ENCODE peak calls at places on chromosomes 16 and 17, in seven cellular contexts. One of them, this sample, is unnamed.

GRCh38 chr17:62797959-62798358 is 10.2 kb downstream of the MARCHF10 start:
- DNase-seq in mesenchymal stem cell: peak; percentile 39
- DNase-seq in IMR-90: peak; percentile 47
- DNase-seq in neuronal stem cell: no peak
- DNase-seq in mesendoderm: no peak
- DNase-seq in H1: no peak
- DNase-seq in trophoblast cell: no peak
- DNase-seq in this sample: no peak

GRCh38 chr16:17768257-17768656 is 297.5 kb upstream of the XYLT1 start:
- DNase-seq in mesendoderm: peak; percentile 67
- DNase-seq in trophoblast cell: peak; percentile 38
- DNase-seq in IMR-90: peak; percentile 62
- DNase-seq in mesenchymal stem cell: no peak
- DNase-seq in neuronal stem cell: no peak
- DNase-seq in H1: no peak
- DNase-seq in this sample: no peak

GRCh38 chr17:62059394-62059793 is 5.7 kb downstream of the MED13 start:
- DNase-seq in mesenchymal stem cell: no peak
- DNase-seq in neuronal stem cell: no peak
- DNase-seq in trophoblast cell: no peak
- DNase-seq in mesendoderm: no peak
- DNase-seq in IMR-90: no peak
- DNase-seq in H1: no peak
- DNase-seq in this sample: no peak

GRCh38 chr17:6702567-6703215 is 10.5 kb downstream of the SLC13A5 start:
- DNase-seq in mesendoderm: no peak
- DNase-seq in H1: no peak
- DNase-seq in mesenchymal stem cell: no peak
- DNase-seq in neuronal stem cell: no peak
- DNase-seq in IMR-90: no peak
- DNase-seq in trophoblast cell: no peak
- DNase-seq in this sample: no peak

GRCh38 chr16:30060354-30061194 is 5.0 kb upstream of the ALDOA start:
- DNase-seq in H1: no peak
- DNase-seq in mesenchymal stem cell: peak; percentile 52
- DNase-seq in mesendoderm: no peak
- DNase-seq in IMR-90: no peak
- DNase-seq in neuronal stem cell: no peak
- DNase-seq in trophoblast cell: peak; percentile 71
- DNase-seq in this sample: no peak

GRCh38 chr17:78535285-78536197 is 41.7 kb downstream of the DNAH17 start:
- DNase-seq in neuronal stem cell: no peak
- DNase-seq in H1: no peak
- DNase-seq in mesendoderm: no peak
- DNase-seq in IMR-90: no peak
- DNase-seq in trophoblast cell: no peak
- DNase-seq in mesenchymal stem cell: no peak
- DNase-seq in this sample: no peak

GRCh38 chr17:1179635-1180433 is at the start of gene ABR:
- DNase-seq in mesendoderm: no peak
- DNase-seq in neuronal stem cell: peak; percentile 67
- DNase-seq in mesenchymal stem cell: peak; percentile 46
- DNase-seq in trophoblast cell: no peak
- DNase-seq in H1: no peak
- DNase-seq in IMR-90: peak; percentile 26
- DNase-seq in this sample: peak; percentile 77

GRCh38 chr17:56292628-56293027 is 139.4 kb downstream of the ANKFN1 start:
- DNase-seq in trophoblast cell: no peak
- DNase-seq in neuronal stem cell: no peak
- DNase-seq in mesendoderm: no peak
- DNase-seq in mesenchymal stem cell: no peak
- DNase-seq in H1: no peak
- DNase-seq in IMR-90: no peak
- DNase-seq in this sample: no peak

GRCh38 chr16:88482630-88483391 is 29.7 kb downstream of the ZFPM1 start:
- DNase-seq in mesenchymal stem cell: no peak
- DNase-seq in neuronal stem cell: peak; percentile 17
- DNase-seq in IMR-90: no peak
- DNase-seq in trophoblast cell: no peak
- DNase-seq in mesendoderm: no peak
- DNase-seq in H1: no peak
- DNase-seq in this sample: no peak

GRCh38 chr17:75727391-75727790 is 6.1 kb downstream of the ITGB4 start:
- DNase-seq in mesenchymal stem cell: no peak
- DNase-seq in neuronal stem cell: no peak
- DNase-seq in IMR-90: no peak
- DNase-seq in mesendoderm: no peak
- DNase-seq in H1: no peak
- DNase-seq in trophoblast cell: no peak
- DNase-seq in this sample: no peak

GRCh38 chr17:78497115-78497540 is 80.1 kb downstream of the DNAH17 start:
- DNase-seq in mesenchymal stem cell: peak; percentile 80
- DNase-seq in H1: peak; percentile 57
- DNase-seq in trophoblast cell: peak; percentile 70
- DNase-seq in IMR-90: peak; percentile 72
- DNase-seq in mesendoderm: peak; percentile 85
- DNase-seq in neuronal stem cell: peak; percentile 61
- DNase-seq in this sample: peak; percentile 92

GRCh38 chr17:28996554-28997096 is 9.2 kb downstream of the SEZ6 start:
- DNase-seq in neuronal stem cell: no peak
- DNase-seq in trophoblast cell: no peak
- DNase-seq in H1: no peak
- DNase-seq in mesenchymal stem cell: no peak
- DNase-seq in mesendoderm: no peak
- DNase-seq in IMR-90: no peak
- DNase-seq in this sample: no peak

GRCh38 chr17:74358696-74359095 is 3.0 kb downstream of the BTBD17 start:
- DNase-seq in trophoblast cell: no peak
- DNase-seq in H1: no peak
- DNase-seq in mesendoderm: peak; percentile 45
- DNase-seq in mesenchymal stem cell: no peak
- DNase-seq in neuronal stem cell: no peak
- DNase-seq in IMR-90: no peak
- DNase-seq in this sample: no peak

GRCh38 chr17:28547623-28548416 is 4.6 kb downstream of the UNC119 start:
- DNase-seq in mesendoderm: peak; percentile 84
- DNase-seq in H1: peak; percentile 53
- DNase-seq in mesenchymal stem cell: peak; percentile 62
- DNase-seq in IMR-90: peak; percentile 50
- DNase-seq in trophoblast cell: peak; percentile 32
- DNase-seq in neuronal stem cell: peak; percentile 65
- DNase-seq in this sample: peak; percentile 93

GRCh38 chr16:74463888-74464287 is 42.6 kb upstream of the CLEC18B start:
- DNase-seq in trophoblast cell: peak; percentile 53
- DNase-seq in mesendoderm: no peak
- DNase-seq in IMR-90: no peak
- DNase-seq in neuronal stem cell: no peak
- DNase-seq in H1: no peak
- DNase-seq in mesenchymal stem cell: no peak
- DNase-seq in this sample: no peak

GRCh38 chr17:79721993-79722671 is 8.6 kb upstream of the ENPP7 start:
- DNase-seq in mesendoderm: peak; percentile 65
- DNase-seq in mesenchymal stem cell: no peak
- DNase-seq in IMR-90: no peak
- DNase-seq in neuronal stem cell: no peak
- DNase-seq in H1: no peak
- DNase-seq in trophoblast cell: no peak
- DNase-seq in this sample: peak; percentile 71

GRCh38 chr16:72927199-72928088 is 120.5 kb downstream of the ZFHX3 start:
- DNase-seq in trophoblast cell: no peak
- DNase-seq in neuronal stem cell: no peak
- DNase-seq in mesendoderm: no peak
- DNase-seq in IMR-90: peak; percentile 97
- DNase-seq in H1: no peak
- DNase-seq in mesenchymal stem cell: peak; percentile 97
- DNase-seq in this sample: no peak

GRCh38 chr17:29949708-29950107 is 8.3 kb downstream of the EFCAB5 start:
- DNase-seq in neuronal stem cell: no peak
- DNase-seq in IMR-90: no peak
- DNase-seq in mesendoderm: no peak
- DNase-seq in trophoblast cell: no peak
- DNase-seq in mesenchymal stem cell: no peak
- DNase-seq in H1: no peak
- DNase-seq in this sample: no peak

GRCh38 chr17:76528156-76528527 is 9.4 kb downstream of the CYGB start:
- DNase-seq in IMR-90: peak; percentile 20
- DNase-seq in trophoblast cell: no peak
- DNase-seq in mesenchymal stem cell: no peak
- DNase-seq in mesendoderm: no peak
- DNase-seq in H1: no peak
- DNase-seq in neuronal stem cell: no peak
- DNase-seq in this sample: no peak

GRCh38 chr17:63843387-63844292 is 1.2 kb upstream of the SMARCD2 start:
- DNase-seq in neuronal stem cell: no peak
- DNase-seq in mesenchymal stem cell: peak; percentile 18
- DNase-seq in trophoblast cell: peak; percentile 69
- DNase-seq in H1: no peak
- DNase-seq in IMR-90: peak; percentile 70
- DNase-seq in mesendoderm: no peak
- DNase-seq in this sample: no peak

GRCh38 chr17:61635913-61636432 is 45.0 kb upstream of the NACA2 start:
- DNase-seq in H1: no peak
- DNase-seq in neuronal stem cell: peak; percentile 21
- DNase-seq in mesendoderm: peak; percentile 62
- DNase-seq in mesenchymal stem cell: peak; percentile 60
- DNase-seq in IMR-90: peak; percentile 66
- DNase-seq in trophoblast cell: peak; percentile 62
- DNase-seq in this sample: peak; percentile 54

GRCh38 chr16:56400458-56400857 is 24.9 kb downstream of the AMFR start:
- DNase-seq in mesendoderm: no peak
- DNase-seq in mesenchymal stem cell: no peak
- DNase-seq in trophoblast cell: no peak
- DNase-seq in IMR-90: no peak
- DNase-seq in H1: no peak
- DNase-seq in neuronal stem cell: no peak
- DNase-seq in this sample: no peak

GRCh38 chr17:31414590-31414918 is 23.1 kb downstream of the RAB11FIP4 start:
- DNase-seq in mesendoderm: no peak
- DNase-seq in IMR-90: no peak
- DNase-seq in mesenchymal stem cell: no peak
- DNase-seq in trophoblast cell: no peak
- DNase-seq in H1: no peak
- DNase-seq in neuronal stem cell: no peak
- DNase-seq in this sample: peak; percentile 28

GRCh38 chr17:3536736-3537135 is 20.9 kb downstream of the TRPV3 start:
- DNase-seq in mesenchymal stem cell: peak; percentile 68
- DNase-seq in neuronal stem cell: no peak
- DNase-seq in trophoblast cell: no peak
- DNase-seq in H1: no peak
- DNase-seq in mesendoderm: no peak
- DNase-seq in IMR-90: no peak
- DNase-seq in this sample: peak; percentile 30
- H3K23ac ChIP-seq in mesenchymal stem cell: no peak overlapping the region
- H3K23ac ChIP-seq in neuronal stem cell: no peak overlapping the region
- H3K23ac ChIP-seq in trophoblast cell: no peak overlapping the region
- H3K23ac ChIP-seq in H1: no peak overlapping the region
- H3K23ac ChIP-seq in mesendoderm: no peak overlapping the region
- H3K23ac ChIP-seq in IMR-90: no peak overlapping the region
- H3K23ac ChIP-seq in this sample: no peak overlapping the region

GRCh38 chr17:39915559-39915958 is 2.9 kb downstream of the GSDMB start:
- DNase-seq in H1: no peak
- DNase-seq in mesendoderm: no peak
- DNase-seq in IMR-90: no peak
- DNase-seq in mesenchymal stem cell: no peak
- DNase-seq in neuronal stem cell: no peak
- DNase-seq in trophoblast cell: no peak
- DNase-seq in this sample: no peak
- H3K4ac ChIP-seq in H1: no peak overlapping the region
- H3K4ac ChIP-seq in mesendoderm: no peak overlapping the region
- H3K4ac ChIP-seq in IMR-90: no peak overlapping the region
- H3K4ac ChIP-seq in mesenchymal stem cell: no peak overlapping the region
- H3K4ac ChIP-seq in neuronal stem cell: no peak overlapping the region
- H3K4ac ChIP-seq in trophoblast cell: no peak overlapping the region
- H3K4ac ChIP-seq in this sample: no peak overlapping the region

GRCh38 chr17:65467156-65467555 is 94.3 kb downstream of the AXIN2 start:
- DNase-seq in trophoblast cell: peak; percentile 27
- DNase-seq in mesendoderm: no peak
- DNase-seq in IMR-90: no peak
- DNase-seq in neuronal stem cell: peak; percentile 27
- DNase-seq in H1: no peak
- DNase-seq in mesenchymal stem cell: no peak
- DNase-seq in this sample: no peak

GRCh38 chr17:65472602-65473001 is 88.8 kb downstream of the AXIN2 start:
- DNase-seq in H1: no peak
- DNase-seq in mesenchymal stem cell: no peak
- DNase-seq in trophoblast cell: peak; percentile 87
- DNase-seq in mesendoderm: no peak
- DNase-seq in neuronal stem cell: no peak
- DNase-seq in IMR-90: no peak
- DNase-seq in this sample: no peak

GRCh38 chr17:65466547-65466946 is 94.9 kb downstream of the AXIN2 start:
- DNase-seq in IMR-90: no peak
- DNase-seq in mesendoderm: no peak
- DNase-seq in mesenchymal stem cell: no peak
- DNase-seq in trophoblast cell: no peak
- DNase-seq in neuronal stem cell: no peak
- DNase-seq in H1: no peak
- DNase-seq in this sample: no peak

GRCh38 chr17:65473363-65473762 is 88.1 kb downstream of the AXIN2 start:
- DNase-seq in H1: no peak
- DNase-seq in trophoblast cell: no peak
- DNase-seq in neuronal stem cell: no peak
- DNase-seq in IMR-90: no peak
- DNase-seq in mesenchymal stem cell: no peak
- DNase-seq in mesendoderm: no peak
- DNase-seq in this sample: no peak

DNA sequence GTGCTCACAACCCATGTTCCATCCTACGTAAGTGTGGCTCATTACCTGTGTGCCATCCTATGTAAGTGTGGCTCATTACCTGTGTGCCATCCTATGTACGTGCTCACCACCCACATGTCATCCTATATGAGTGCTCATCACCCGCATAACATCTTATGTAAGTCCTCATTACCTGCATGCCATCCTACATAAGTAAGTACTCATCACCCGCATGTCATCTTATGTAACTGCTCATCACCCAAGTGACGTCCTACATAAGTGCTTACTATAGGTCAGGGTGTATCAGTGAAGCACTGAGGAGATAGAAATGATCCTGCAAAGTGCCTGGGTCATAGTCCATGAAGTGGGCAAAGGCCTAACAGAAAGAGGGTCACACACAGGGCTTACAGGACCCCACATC is 93.1 kb downstream of the AXIN2 start:
- DNase-seq in IMR-90: no peak
- DNase-seq in mesendoderm: no peak
- DNase-seq in mesenchymal stem cell: no peak
- DNase-seq in H1: no peak
- DNase-seq in trophoblast cell: peak; percentile 92
- DNase-seq in neuronal stem cell: no peak
- DNase-seq in this sample: no peak
- H2BK120ac ChIP-seq in IMR-90: no peak overlapping the region
- H2BK120ac ChIP-seq in mesendoderm: no peak overlapping the region
- H2BK120ac ChIP-seq in mesenchymal stem cell: no peak overlapping the region
- H2BK120ac ChIP-seq in H1: no peak overlapping the region
- H2BK120ac ChIP-seq in trophoblast cell: peak overlapping the region; percentile 83
- H2BK120ac ChIP-seq in neuronal stem cell: no peak overlapping the region
- H2BK120ac ChIP-seq in this sample: no peak overlapping the region

DNA sequence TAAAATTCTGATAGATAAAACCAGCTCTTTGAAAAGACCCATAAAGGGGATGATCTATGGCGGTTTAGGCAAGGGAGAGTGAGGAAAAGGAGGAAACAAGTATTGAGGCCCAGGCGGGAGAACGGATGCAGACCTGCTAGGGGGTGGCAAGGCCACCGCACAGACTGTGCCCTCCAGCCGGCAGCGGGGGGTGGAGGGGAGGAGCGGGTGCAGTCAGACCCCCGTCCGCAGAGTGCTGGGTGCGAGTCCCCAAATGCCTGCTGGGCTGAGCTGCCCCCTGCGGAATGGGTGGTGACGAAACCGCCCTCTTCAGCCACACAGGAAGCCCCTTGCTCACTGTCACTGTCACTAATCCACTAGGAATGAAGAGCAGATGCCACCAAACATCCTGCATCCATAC is 46.0 kb downstream of the LMF1 start:
- DNase-seq in H1: no peak
- DNase-seq in IMR-90: no peak
- DNase-seq in mesenchymal stem cell: no peak
- DNase-seq in trophoblast cell: no peak
- DNase-seq in neuronal stem cell: no peak
- DNase-seq in mesendoderm: no peak
- DNase-seq in this sample: no peak
- H3K23ac ChIP-seq in H1: no peak overlapping the region
- H3K23ac ChIP-seq in IMR-90: no peak overlapping the region
- H3K23ac ChIP-seq in mesenchymal stem cell: no peak overlapping the region
- H3K23ac ChIP-seq in trophoblast cell: no peak overlapping the region
- H3K23ac ChIP-seq in neuronal stem cell: no peak overlapping the region
- H3K23ac ChIP-seq in mesendoderm: no peak overlapping the region
- H3K23ac ChIP-seq in this sample: no peak overlapping the region